ENCODE peak calls at places on chromosome 13, in seven cellular contexts. One of them, this sample, is unnamed.

GRCh38 chr13:112703449-112703848 is 13.6 kb downstream of the ATP11A start:
- DNase-seq in heart right ventricle: no peak
- DNase-seq in fibroblast of villous mesenchyme: peak; percentile 23
- DNase-seq in uterus: no peak
- DNase-seq in HepG2: no peak
- DNase-seq in stomach: no peak
- DNase-seq in NB4: no peak
- DNase-seq in this sample: no peak

GRCh38 chr13:33611016-33611805 is 206.7 kb upstream of the RFC3 start:
- DNase-seq in stomach: peak; percentile 65
- DNase-seq in NB4: no peak
- DNase-seq in fibroblast of villous mesenchyme: peak; percentile 78
- DNase-seq in uterus: peak; percentile 34
- DNase-seq in HepG2: peak; percentile 83
- DNase-seq in heart right ventricle: peak; percentile 70
- DNase-seq in this sample: peak; percentile 51

GRCh38 chr13:39379667-39380655 is 223.0 kb downstream of the LHFPL6 start:
- DNase-seq in stomach: no peak
- DNase-seq in HepG2: no peak
- DNase-seq in NB4: no peak
- DNase-seq in heart right ventricle: no peak
- DNase-seq in uterus: no peak
- DNase-seq in fibroblast of villous mesenchyme: no peak
- DNase-seq in this sample: no peak

GRCh38 chr13:99796175-99796819 is 175.3 kb downstream of the ZIC5 start:
- DNase-seq in uterus: no peak
- DNase-seq in fibroblast of villous mesenchyme: peak; percentile 42
- DNase-seq in heart right ventricle: no peak
- DNase-seq in stomach: no peak
- DNase-seq in HepG2: peak; percentile 29
- DNase-seq in NB4: peak; percentile 66
- DNase-seq in this sample: no peak

GRCh38 chr13:59409651-59410200 is 754.0 kb downstream of the DIAPH3 start:
- DNase-seq in heart right ventricle: no peak
- DNase-seq in NB4: no peak
- DNase-seq in HepG2: no peak
- DNase-seq in fibroblast of villous mesenchyme: no peak
- DNase-seq in uterus: no peak
- DNase-seq in stomach: no peak
- DNase-seq in this sample: no peak

GRCh38 chr13:75544681-75545333 is 4.8 kb upstream of the UCHL3 start:
- DNase-seq in stomach: no peak
- DNase-seq in uterus: no peak
- DNase-seq in NB4: peak; percentile 18
- DNase-seq in heart right ventricle: no peak
- DNase-seq in HepG2: peak; percentile 78
- DNase-seq in fibroblast of villous mesenchyme: peak; percentile 91
- DNase-seq in this sample: peak; percentile 93

GRCh38 chr13:80339578-80339840 is 1.4 kb downstream of the SPRY2 start:
- DNase-seq in stomach: no peak
- DNase-seq in NB4: no peak
- DNase-seq in uterus: no peak
- DNase-seq in HepG2: no peak
- DNase-seq in heart right ventricle: no peak
- DNase-seq in fibroblast of villous mesenchyme: no peak
- DNase-seq in this sample: no peak

GRCh38 chr13:23724196-23724970 is 154.2 kb downstream of the TNFRSF19 start:
- DNase-seq in heart right ventricle: no peak
- DNase-seq in fibroblast of villous mesenchyme: no peak
- DNase-seq in NB4: no peak
- DNase-seq in stomach: no peak
- DNase-seq in HepG2: no peak
- DNase-seq in uterus: no peak
- DNase-seq in this sample: no peak

GRCh38 chr13:110394371-110394841 is 87.3 kb downstream of the COL4A2 start:
- DNase-seq in stomach: no peak
- DNase-seq in heart right ventricle: no peak
- DNase-seq in fibroblast of villous mesenchyme: peak; percentile 93
- DNase-seq in uterus: no peak
- DNase-seq in NB4: no peak
- DNase-seq in HepG2: no peak
- DNase-seq in this sample: no peak

GRCh38 chr13:46404732-46405097 is 17.7 kb upstream of the RUBCNL start:
- DNase-seq in NB4: peak; percentile 66
- DNase-seq in fibroblast of villous mesenchyme: no peak
- DNase-seq in stomach: no peak
- DNase-seq in uterus: no peak
- DNase-seq in HepG2: no peak
- DNase-seq in heart right ventricle: no peak
- DNase-seq in this sample: no peak

GRCh38 chr13:32048816-32049215 is 17.2 kb downstream of the FRY start:
- DNase-seq in uterus: no peak
- DNase-seq in stomach: no peak
- DNase-seq in fibroblast of villous mesenchyme: no peak
- DNase-seq in NB4: peak; percentile 77
- DNase-seq in heart right ventricle: no peak
- DNase-seq in HepG2: peak; percentile 43
- DNase-seq in this sample: no peak
- H3K4me3 ChIP-seq in uterus: no peak overlapping the region
- H3K4me3 ChIP-seq in stomach: no peak overlapping the region
- H3K4me3 ChIP-seq in fibroblast of villous mesenchyme: no peak overlapping the region
- H3K4me3 ChIP-seq in NB4: no peak overlapping the region
- H3K4me3 ChIP-seq in heart right ventricle: no peak overlapping the region
- H3K4me3 ChIP-seq in HepG2: no peak overlapping the region
- H3K4me3 ChIP-seq in this sample: no peak overlapping the region

GRCh38 chr13:20492641-20493040 is 33.0 kb downstream of the CRYL1 start:
- DNase-seq in stomach: no peak
- DNase-seq in HepG2: peak; percentile 46
- DNase-seq in fibroblast of villous mesenchyme: peak; percentile 30
- DNase-seq in uterus: no peak
- DNase-seq in NB4: peak; percentile 48
- DNase-seq in heart right ventricle: no peak
- DNase-seq in this sample: peak; percentile 19
- TF ChIP-seq CTCF in stomach: no peak
- TF ChIP-seq CTCF in HepG2: peak; percentile 79
- TF ChIP-seq CTCF in fibroblast of villous mesenchyme: peak; percentile 63
- TF ChIP-seq CTCF in uterus: no peak
- TF ChIP-seq CTCF in NB4: peak; percentile 58
- TF ChIP-seq CTCF in heart right ventricle: peak; percentile 27
- TF ChIP-seq CTCF in this sample: peak; percentile 68

GRCh38 chr13:45310341-45311138 is 30.4 kb downstream of the TPT1 start:
- DNase-seq in uterus: no peak
- DNase-seq in fibroblast of villous mesenchyme: no peak
- DNase-seq in stomach: no peak
- DNase-seq in HepG2: no peak
- DNase-seq in NB4: no peak
- DNase-seq in heart right ventricle: no peak
- DNase-seq in this sample: no peak
- H3K4me3 ChIP-seq in uterus: peak overlapping the region; percentile 19
- H3K4me3 ChIP-seq in fibroblast of villous mesenchyme: peak overlapping the region; percentile 53
- H3K4me3 ChIP-seq in stomach: peak overlapping the region; percentile 51
- H3K4me3 ChIP-seq in HepG2: peak overlapping the region; percentile 58
- H3K4me3 ChIP-seq in NB4: no peak overlapping the region
- H3K4me3 ChIP-seq in heart right ventricle: peak overlapping the region; percentile 48
- H3K4me3 ChIP-seq in this sample: peak overlapping the region; percentile 38

GRCh38 chr13:105948143-105948542 is 587.3 kb downstream of the EFNB2 start:
- DNase-seq in heart right ventricle: no peak
- DNase-seq in stomach: no peak
- DNase-seq in NB4: no peak
- DNase-seq in fibroblast of villous mesenchyme: no peak
- DNase-seq in HepG2: no peak
- DNase-seq in uterus: no peak
- DNase-seq in this sample: no peak

GRCh38 chr13:105956891-105957290 is 578.6 kb downstream of the EFNB2 start:
- DNase-seq in NB4: no peak
- DNase-seq in heart right ventricle: no peak
- DNase-seq in fibroblast of villous mesenchyme: no peak
- DNase-seq in HepG2: no peak
- DNase-seq in stomach: no peak
- DNase-seq in uterus: no peak
- DNase-seq in this sample: no peak

GRCh38 chr13:105957769-105958438 is 577.6 kb downstream of the EFNB2 start:
- DNase-seq in fibroblast of villous mesenchyme: no peak
- DNase-seq in NB4: no peak
- DNase-seq in stomach: no peak
- DNase-seq in uterus: no peak
- DNase-seq in HepG2: no peak
- DNase-seq in heart right ventricle: no peak
- DNase-seq in this sample: no peak

GRCh38 chr13:105952233-105952767 is 583.2 kb downstream of the EFNB2 start:
- DNase-seq in heart right ventricle: no peak
- DNase-seq in fibroblast of villous mesenchyme: no peak
- DNase-seq in HepG2: no peak
- DNase-seq in uterus: no peak
- DNase-seq in stomach: no peak
- DNase-seq in NB4: no peak
- DNase-seq in this sample: no peak
- TF ChIP-seq CTCF in heart right ventricle: no peak
- TF ChIP-seq CTCF in fibroblast of villous mesenchyme: no peak
- TF ChIP-seq CTCF in HepG2: no peak
- TF ChIP-seq CTCF in uterus: no peak
- TF ChIP-seq CTCF in stomach: no peak
- TF ChIP-seq CTCF in NB4: no peak
- TF ChIP-seq CTCF in this sample: no peak

DNA sequence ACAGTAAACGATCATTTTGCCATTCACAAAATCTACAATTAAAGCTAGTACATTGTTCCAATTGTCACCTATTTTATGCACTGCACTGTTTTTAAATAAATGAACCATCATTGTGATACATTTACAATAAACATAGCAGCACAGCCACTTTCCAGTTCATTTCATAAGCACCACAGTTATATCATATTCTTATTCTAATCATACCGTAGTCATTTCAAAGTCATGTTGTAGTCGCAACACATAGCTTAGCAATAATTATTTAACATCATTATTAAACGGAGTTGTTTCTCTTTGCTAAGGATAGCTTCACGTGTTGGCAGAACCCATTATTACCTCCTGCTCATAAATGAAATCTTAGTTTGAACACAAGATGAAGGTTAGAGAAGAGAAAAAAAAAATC is 2.2 kb upstream of the PCDH9 start:
- DNase-seq in heart right ventricle: no peak
- DNase-seq in stomach: no peak
- DNase-seq in NB4: no peak
- DNase-seq in HepG2: no peak
- DNase-seq in fibroblast of villous mesenchyme: no peak
- DNase-seq in uterus: no peak
- DNase-seq in this sample: no peak
- H3K4me3 ChIP-seq in heart right ventricle: peak overlapping the region; percentile 81
- H3K4me3 ChIP-seq in stomach: no peak overlapping the region
- H3K4me3 ChIP-seq in NB4: no peak overlapping the region
- H3K4me3 ChIP-seq in HepG2: no peak overlapping the region
- H3K4me3 ChIP-seq in fibroblast of villous mesenchyme: no peak overlapping the region
- H3K4me3 ChIP-seq in uterus: no peak overlapping the region
- H3K4me3 ChIP-seq in this sample: peak overlapping the region; percentile 5

GRCh38 chr13:42223681-42224080 is 48.3 kb upstream of the AKAP11 start:
- DNase-seq in NB4: no peak
- DNase-seq in stomach: no peak
- DNase-seq in uterus: no peak
- DNase-seq in fibroblast of villous mesenchyme: no peak
- DNase-seq in HepG2: no peak
- DNase-seq in heart right ventricle: no peak
- DNase-seq in this sample: no peak
- TF ChIP-seq CTCF in NB4: no peak
- TF ChIP-seq CTCF in stomach: no peak
- TF ChIP-seq CTCF in uterus: no peak
- TF ChIP-seq CTCF in fibroblast of villous mesenchyme: no peak
- TF ChIP-seq CTCF in HepG2: no peak
- TF ChIP-seq CTCF in heart right ventricle: no peak
- TF ChIP-seq CTCF in this sample: no peak

GRCh38 chr13:77915676-77916075 is 3.0 kb downstream of the EDNRB start:
- DNase-seq in HepG2: no peak
- DNase-seq in fibroblast of villous mesenchyme: no peak
- DNase-seq in NB4: no peak
- DNase-seq in uterus: no peak
- DNase-seq in stomach: no peak
- DNase-seq in heart right ventricle: no peak
- DNase-seq in this sample: no peak

GRCh38 chr13:77918391-77919261 is at the start of gene EDNRB:
- DNase-seq in NB4: peak; percentile 52
- DNase-seq in fibroblast of villous mesenchyme: peak; percentile 46
- DNase-seq in HepG2: no peak
- DNase-seq in uterus: peak; percentile 23
- DNase-seq in heart right ventricle: peak; percentile 56
- DNase-seq in stomach: peak; percentile 27
- DNase-seq in this sample: no peak

GRCh38 chr13:77925616-77926015 is 7.0 kb upstream of the EDNRB start:
- DNase-seq in stomach: no peak
- DNase-seq in HepG2: no peak
- DNase-seq in uterus: no peak
- DNase-seq in fibroblast of villous mesenchyme: no peak
- DNase-seq in NB4: no peak
- DNase-seq in heart right ventricle: no peak
- DNase-seq in this sample: no peak

GRCh38 chr13:77916481-77916880 is 2.1 kb downstream of the EDNRB start:
- DNase-seq in fibroblast of villous mesenchyme: peak; percentile 85
- DNase-seq in uterus: no peak
- DNase-seq in heart right ventricle: no peak
- DNase-seq in stomach: no peak
- DNase-seq in NB4: no peak
- DNase-seq in HepG2: no peak
- DNase-seq in this sample: no peak

GRCh38 chr13:77919351-77920294 is 992 bp upstream of the EDNRB start:
- DNase-seq in stomach: no peak
- DNase-seq in fibroblast of villous mesenchyme: peak; percentile 43
- DNase-seq in HepG2: no peak
- DNase-seq in NB4: peak; percentile 47
- DNase-seq in uterus: peak; percentile 40
- DNase-seq in heart right ventricle: peak; percentile 70
- DNase-seq in this sample: no peak
- H3K4me3 ChIP-seq in stomach: peak overlapping the region; percentile 59
- H3K4me3 ChIP-seq in fibroblast of villous mesenchyme: peak overlapping the region; percentile 75
- H3K4me3 ChIP-seq in HepG2: no peak overlapping the region
- H3K4me3 ChIP-seq in NB4: peak overlapping the region; percentile 51
- H3K4me3 ChIP-seq in uterus: peak overlapping the region; percentile 39
- H3K4me3 ChIP-seq in heart right ventricle: peak overlapping the region; percentile 75
- H3K4me3 ChIP-seq in this sample: peak overlapping the region; percentile 59

DNA sequence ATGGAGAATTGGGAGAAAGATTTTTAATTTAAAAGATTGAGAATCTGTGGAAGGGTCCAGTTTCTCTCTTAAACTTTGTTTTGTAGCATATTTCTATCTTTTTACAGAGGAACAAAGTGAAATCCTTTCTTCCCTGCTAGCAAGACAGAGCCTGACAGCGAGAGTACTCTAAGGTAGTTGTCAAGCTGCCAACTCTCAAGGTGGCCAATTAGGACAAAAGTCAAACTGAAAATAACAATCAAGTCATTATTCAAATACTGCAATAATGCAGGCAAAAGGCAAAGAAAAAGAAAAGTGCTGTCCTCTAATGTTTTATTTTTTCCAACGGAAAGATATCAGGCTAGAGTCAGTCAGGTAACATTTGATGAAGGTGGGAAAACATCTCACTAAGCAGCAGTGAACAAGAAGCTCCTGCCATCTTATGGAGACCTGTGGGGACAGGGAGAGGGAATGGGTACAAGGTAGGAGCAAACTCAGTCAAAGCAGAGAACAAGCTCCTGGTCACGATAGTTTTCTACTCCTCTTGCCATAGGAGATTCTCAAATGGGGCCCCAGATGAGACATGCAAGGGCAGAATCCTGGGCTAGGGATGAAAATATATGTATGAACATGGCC is 801.9 kb upstream of the SLITRK1 start:
- DNase-seq in fibroblast of villous mesenchyme: no peak
- DNase-seq in HepG2: no peak
- DNase-seq in NB4: no peak
- DNase-seq in heart right ventricle: no peak
- DNase-seq in stomach: peak; percentile 37
- DNase-seq in uterus: no peak
- DNase-seq in this sample: no peak
- TF ChIP-seq CTCF in fibroblast of villous mesenchyme: no peak
- TF ChIP-seq CTCF in HepG2: no peak
- TF ChIP-seq CTCF in NB4: no peak
- TF ChIP-seq CTCF in heart right ventricle: no peak
- TF ChIP-seq CTCF in stomach: no peak
- TF ChIP-seq CTCF in uterus: no peak
- TF ChIP-seq CTCF in this sample: no peak

This sample was measured in epithelial cell of proximal tubule.